ENCODE peak calls at places on chromosomes 3 and 15, in six cellular contexts. V is cardiac fibroblast, T is GM12865, N is fibroblast of mammary gland, E is endodermal cell, Z is pancreas. M is an unnamed sample.
A peak's percentile ranks its signal among the peaks of the same experiment; 100 is the strongest.

GRCh38 chr3:107969994-107970896 is 120.6 kb downstream of the CD47 start:
- DNase-seq in T (no peak), Z (no peak), E (no peak), N (no peak), V (peak; percentile 94), M (no peak)

GRCh38 chr3:42263354-42264346 is 2.3 kb downstream of the CCK start:
- DNase-seq in N (no peak), V (no peak), E (peak; percentile 87), T (no peak), Z (peak; percentile 43), M (no peak)

GRCh38 chr3:141127344-141128125 is 76.4 kb downstream of the SPSB4 start:
- DNase-seq in N (no peak), V (no peak), T (no peak), E (no peak), Z (no peak), M (no peak)

GRCh38 chr3:105938101-105938500 is 69.3 kb upstream of the CBLB start:
- DNase-seq in T (no peak), N (peak; percentile 55), E (no peak), Z (no peak), V (peak; percentile 52), M (no peak)

GRCh38 chr15:65612616-65612946 is 1.6 kb upstream of the INTS14 start:
- DNase-seq in Z (no peak), T (no peak), E (no peak), N (peak; percentile 67), V (peak; percentile 20), M (no peak)

GRCh38 chr3:130850846-130851245 is 43.0 kb upstream of the ATP2C1 start:
- DNase-seq in V (peak; percentile 30), E (no peak), T (peak; percentile 41), Z (no peak), N (no peak), M (no peak)

GRCh38 chr3:126356373-126357298 is 572 bp downstream of the KLF15 start:
- DNase-seq in Z (peak; percentile 88), T (no peak), N (peak; percentile 12), V (peak; percentile 7), E (peak; percentile 63), M (peak; percentile 69)

GRCh38 chr15:75928680-75929608 is 25.3 kb downstream of the FBXO22 start:
- DNase-seq in Z (no peak), T (peak; percentile 39), E (peak; percentile 87), V (peak; percentile 40), N (no peak), M (no peak)

GRCh38 chr3:51953445-51953844 is 1.7 kb upstream of the GPR62 start:
- DNase-seq in V (peak; percentile 81), Z (peak; percentile 2), E (no peak), N (peak; percentile 83), T (no peak), M (no peak)

GRCh38 chr3:88059380-88060160 is 515 bp downstream of the ZNF654 start:
- DNase-seq in E (no peak), V (peak; percentile 13), N (no peak), T (no peak), Z (no peak), M (no peak)

GRCh38 chr3:175346573-175347356 is 487.6 kb downstream of the NAALADL2 start:
- DNase-seq in E (no peak), Z (peak; percentile 19), V (peak; percentile 87), N (peak; percentile 95), T (peak; percentile 76), M (peak; percentile 46)

GRCh38 chr15:82309802-82310201 is 39.5 kb downstream of the GOLGA6L10 start:
- DNase-seq in Z (no peak), N (no peak), V (no peak), T (no peak), E (no peak), M (no peak)

GRCh38 chr15:101652783-101653430 is 726 bp upstream of the TM2D3 start:
- DNase-seq in E (peak; percentile 65), N (peak; percentile 67), T (no peak), V (no peak), Z (peak; percentile 69), M (no peak)

GRCh38 chr15:74410502-74410901 is 23.3 kb downstream of the SEMA7A start:
- DNase-seq in T (no peak), Z (no peak), E (no peak), N (no peak), V (no peak), M (no peak)

GRCh38 chr3:25495304-25495703 is 67.2 kb downstream of the RARB start:
- DNase-seq in Z (no peak), V (no peak), T (no peak), N (no peak), E (no peak), M (no peak)

GRCh38 chr3:46921871-46922271 is 44.4 kb downstream of the PTH1R start:
- DNase-seq in Z (peak; percentile 41), T (no peak), V (no peak), E (no peak), N (no peak), M (peak; percentile 19)

GRCh38 chr3:191051037-191051436 is 148.0 kb upstream of the OSTN start:
- DNase-seq in E (no peak), N (peak; percentile 51), Z (no peak), V (peak; percentile 57), T (peak; percentile 21), M (no peak)

DNA sequence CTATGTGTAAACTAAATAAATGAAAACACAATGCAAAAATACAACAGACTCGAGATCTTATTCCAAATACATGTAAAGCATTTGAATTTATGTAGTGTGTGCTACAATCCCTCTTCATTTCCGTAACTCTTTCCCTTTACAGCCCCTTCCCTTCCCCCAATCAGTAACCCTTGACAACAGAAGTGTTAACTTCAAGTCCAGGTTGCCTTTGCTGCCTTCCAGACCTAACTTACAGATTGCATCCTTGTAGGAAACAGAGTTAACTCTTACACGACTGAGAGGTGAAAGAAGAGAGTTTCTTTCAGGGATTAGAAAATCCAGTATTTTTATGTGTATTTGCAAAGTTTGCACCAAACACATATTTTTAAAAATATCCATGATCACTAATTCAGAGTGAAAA is 1.4 kb upstream of the ROBO1 start:
- DNase-seq in Z (no peak), T (no peak), N (no peak), V (no peak), E (peak; percentile 59), M (no peak)
- H3K4me3 ChIP-seq in Z (no peak overlapping the region), T (no peak overlapping the region), N (no peak overlapping the region), V (no peak overlapping the region), E (no peak overlapping the region), M (no peak overlapping the region)

GRCh38 chr15:96462768-96463167 is 132.3 kb downstream of the NR2F2 start:
- DNase-seq in T (no peak), V (peak; percentile 30), N (peak; percentile 9), Z (no peak), E (no peak), M (no peak)
- TF ChIP-seq CTCF in T (no peak), V (no peak), N (peak; percentile 24), Z (no peak), E (peak; percentile 41), M (peak; percentile 7)

GRCh38 chr3:155664922-155665695 is 79.8 kb downstream of the PLCH1 start:
- DNase-seq in V (peak; percentile 87), N (peak; percentile 97), E (no peak), Z (no peak), T (no peak), M (no peak)
- H3K4me3 ChIP-seq in V (no peak overlapping the region), N (no peak overlapping the region), E (no peak overlapping the region), Z (no peak overlapping the region), T (no peak overlapping the region), M (no peak overlapping the region)

DNA sequence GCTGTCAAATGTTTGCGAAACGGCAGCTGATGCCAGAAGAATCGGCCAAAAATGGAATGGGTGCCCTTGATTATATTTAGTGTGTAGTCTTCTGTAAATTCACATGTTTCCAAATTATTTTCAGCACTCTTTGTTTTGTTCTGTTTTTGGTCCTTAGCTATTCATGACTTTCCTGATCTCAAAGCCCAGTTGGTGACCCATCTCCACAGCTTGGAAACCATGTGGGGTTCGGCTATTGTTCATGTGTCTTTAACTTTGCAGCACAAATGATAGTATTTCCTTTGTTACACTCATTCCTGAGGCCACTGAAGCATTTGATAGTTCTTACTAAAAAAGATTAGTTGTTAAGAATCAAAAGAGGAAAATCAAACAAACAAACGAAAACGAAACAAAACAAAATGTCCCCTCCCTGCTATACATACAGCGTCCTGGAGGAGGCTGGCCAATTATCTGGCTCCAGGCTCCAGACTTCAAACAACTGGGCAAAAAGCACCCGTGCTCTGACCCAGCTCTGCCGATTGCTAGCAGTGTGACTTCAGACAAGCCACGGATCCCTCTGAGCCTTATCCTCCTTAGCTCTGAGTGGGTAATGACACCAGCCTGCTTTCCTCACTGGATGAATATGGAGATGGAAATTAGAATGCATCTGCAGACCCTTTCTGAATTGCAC is 121.0 kb downstream of the CACNA2D3 start:
- DNase-seq in V (no peak), N (no peak), T (peak; percentile 17), E (no peak), Z (no peak), M (no peak)
- TF ChIP-seq CTCF in V (no peak), N (no peak), T (no peak), E (peak; percentile 28), Z (no peak), M (no peak)

M was measured in lower lobe of right lung.